ENCODE peak calls at places on chromosomes 5 and 9, in five cellular contexts. One of them, this sample, is unnamed.

GRCh38 chr5:12999667-13000066 is 944.8 kb downstream of the DNAH5 start:
- DNase-seq in HepG2: no peak
- DNase-seq in H1: no peak
- DNase-seq in endothelial cell of umbilical vein: no peak
- DNase-seq in K562: no peak
- DNase-seq in this sample: no peak

GRCh38 chr5:112604741-112605390 is 132.8 kb upstream of the APC start:
- DNase-seq in HepG2: peak; percentile 68
- DNase-seq in H1: no peak
- DNase-seq in endothelial cell of umbilical vein: peak; percentile 3
- DNase-seq in K562: peak; percentile 17
- DNase-seq in this sample: no peak

GRCh38 chr5:122187426-122187825 is 58.1 kb downstream of the ZNF474 start:
- DNase-seq in HepG2: no peak
- DNase-seq in H1: no peak
- DNase-seq in endothelial cell of umbilical vein: peak; percentile 88
- DNase-seq in K562: no peak
- DNase-seq in this sample: no peak

GRCh38 chr5:33761139-33761538 is 130.7 kb downstream of the ADAMTS12 start:
- DNase-seq in HepG2: no peak
- DNase-seq in H1: no peak
- DNase-seq in endothelial cell of umbilical vein: no peak
- DNase-seq in K562: no peak
- DNase-seq in this sample: no peak

GRCh38 chr9:61669352-61669751 is 479.5 kb downstream of the SPATA31A7 start:
- DNase-seq in HepG2: no peak
- DNase-seq in H1: no peak
- DNase-seq in endothelial cell of umbilical vein: no peak
- DNase-seq in K562: no peak
- DNase-seq in this sample: no peak

GRCh38 chr9:105712297-105712696 is 18.0 kb downstream of the TMEM38B start:
- DNase-seq in HepG2: no peak
- DNase-seq in H1: no peak
- DNase-seq in endothelial cell of umbilical vein: no peak
- DNase-seq in K562: no peak
- DNase-seq in this sample: no peak

GRCh38 chr5:152092580-152092979 is 167.9 kb upstream of the GLRA1 start:
- DNase-seq in HepG2: no peak
- DNase-seq in H1: no peak
- DNase-seq in endothelial cell of umbilical vein: no peak
- DNase-seq in K562: no peak
- DNase-seq in this sample: no peak

GRCh38 chr9:35102465-35102768 is 514 bp downstream of the STOML2 start:
- DNase-seq in HepG2: no peak
- DNase-seq in H1: no peak
- DNase-seq in endothelial cell of umbilical vein: no peak
- DNase-seq in K562: no peak
- DNase-seq in this sample: no peak

GRCh38 chr9:137787786-137788505 is 89.6 kb upstream of the CACNA1B start:
- DNase-seq in HepG2: no peak
- DNase-seq in H1: no peak
- DNase-seq in endothelial cell of umbilical vein: no peak
- DNase-seq in K562: no peak
- DNase-seq in this sample: no peak

GRCh38 chr5:136073714-136074113 is 44.9 kb downstream of the TGFBI start:
- DNase-seq in HepG2: no peak
- DNase-seq in H1: no peak
- DNase-seq in endothelial cell of umbilical vein: no peak
- DNase-seq in K562: no peak
- DNase-seq in this sample: no peak

GRCh38 chr9:137181680-137182079 is 6.7 kb downstream of the ANAPC2 start:
- DNase-seq in HepG2: no peak
- DNase-seq in H1: no peak
- DNase-seq in endothelial cell of umbilical vein: no peak
- DNase-seq in K562: no peak
- DNase-seq in this sample: no peak

GRCh38 chr5:134142088-134142487 is 27.6 kb downstream of the TCF7 start:
- DNase-seq in HepG2: no peak
- DNase-seq in H1: no peak
- DNase-seq in endothelial cell of umbilical vein: no peak
- DNase-seq in K562: no peak
- DNase-seq in this sample: no peak

GRCh38 chr9:82127993-82128710 is 139.6 kb downstream of the SPATA31D1 start:
- DNase-seq in HepG2: no peak
- DNase-seq in H1: no peak
- DNase-seq in endothelial cell of umbilical vein: no peak
- DNase-seq in K562: no peak
- DNase-seq in this sample: no peak

GRCh38 chr5:67301285-67301904 is 104.8 kb upstream of the CD180 start:
- DNase-seq in HepG2: no peak
- DNase-seq in H1: no peak
- DNase-seq in endothelial cell of umbilical vein: peak; percentile 88
- DNase-seq in K562: no peak
- DNase-seq in this sample: no peak

GRCh38 chr9:116905131-116905724 is 218.1 kb downstream of the TRIM32 start:
- DNase-seq in HepG2: no peak
- DNase-seq in H1: no peak
- DNase-seq in endothelial cell of umbilical vein: no peak
- DNase-seq in K562: no peak
- DNase-seq in this sample: no peak

GRCh38 chr9:114181583-114182409 is 26.5 kb downstream of the COL27A1 start:
- DNase-seq in HepG2: no peak
- DNase-seq in H1: no peak
- DNase-seq in endothelial cell of umbilical vein: no peak
- DNase-seq in K562: no peak
- DNase-seq in this sample: no peak

GRCh38 chr5:163586431-163587033 is 81.1 kb downstream of the MAT2B start:
- DNase-seq in HepG2: no peak
- DNase-seq in H1: no peak
- DNase-seq in endothelial cell of umbilical vein: no peak
- DNase-seq in K562: no peak
- DNase-seq in this sample: no peak

GRCh38 chr9:134768332-134769083 is 112.1 kb upstream of the FCN2 start:
- DNase-seq in HepG2: no peak
- DNase-seq in H1: no peak
- DNase-seq in endothelial cell of umbilical vein: no peak
- DNase-seq in K562: no peak
- DNase-seq in this sample: no peak

GRCh38 chr9:136438909-136439549 is 616 bp downstream of the INPP5E start:
- DNase-seq in HepG2: no peak
- DNase-seq in H1: no peak
- DNase-seq in endothelial cell of umbilical vein: peak; percentile 38
- DNase-seq in K562: peak; percentile 78
- DNase-seq in this sample: peak; percentile 29

GRCh38 chr9:128863647-128864046 is 18.1 kb downstream of the KYAT1 start:
- DNase-seq in HepG2: peak; percentile 72
- DNase-seq in H1: peak; percentile 87
- DNase-seq in endothelial cell of umbilical vein: peak; percentile 69
- DNase-seq in K562: peak; percentile 90
- DNase-seq in this sample: peak; percentile 82

GRCh38 chr9:128862401-128862851 is 19.3 kb downstream of the KYAT1 start:
- DNase-seq in HepG2: no peak
- DNase-seq in H1: no peak
- DNase-seq in endothelial cell of umbilical vein: no peak
- DNase-seq in K562: no peak
- DNase-seq in this sample: no peak

GRCh38 chr9:128860937-128861336 is 20.8 kb downstream of the KYAT1 start:
- DNase-seq in HepG2: no peak
- DNase-seq in H1: no peak
- DNase-seq in endothelial cell of umbilical vein: no peak
- DNase-seq in K562: no peak
- DNase-seq in this sample: no peak

DNA sequence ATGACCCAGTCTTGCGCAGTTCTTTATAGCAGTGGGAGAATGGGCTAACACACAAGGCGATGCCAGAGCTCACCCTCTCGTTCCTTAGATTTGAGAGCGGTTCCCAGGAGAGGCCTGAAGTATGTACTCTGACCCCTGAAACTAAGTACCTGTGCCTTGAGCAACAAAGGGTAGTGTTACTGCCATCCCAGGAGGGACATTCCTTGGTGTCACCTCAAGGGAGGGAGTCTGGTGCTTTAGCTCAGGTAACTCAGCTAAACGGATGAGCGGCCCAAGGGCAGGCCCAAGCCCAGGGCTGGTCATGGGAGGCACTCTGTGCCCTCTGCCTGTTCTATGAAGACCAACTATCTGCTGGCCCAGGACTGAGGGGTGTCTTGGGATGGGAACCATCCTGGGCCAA is 20.2 kb downstream of the KYAT1 start:
- DNase-seq in HepG2: no peak
- DNase-seq in H1: no peak
- DNase-seq in endothelial cell of umbilical vein: no peak
- DNase-seq in K562: no peak
- DNase-seq in this sample: no peak
- H3K4me3 ChIP-seq in HepG2: no peak overlapping the region
- H3K4me3 ChIP-seq in H1: no peak overlapping the region
- H3K4me3 ChIP-seq in endothelial cell of umbilical vein: no peak overlapping the region
- H3K4me3 ChIP-seq in K562: no peak overlapping the region
- H3K4me3 ChIP-seq in this sample: no peak overlapping the region

GRCh38 chr5:150515446-150515845 is 7.5 kb downstream of the NDST1 start:
- DNase-seq in HepG2: no peak
- DNase-seq in H1: no peak
- DNase-seq in endothelial cell of umbilical vein: peak; percentile 15
- DNase-seq in K562: no peak
- DNase-seq in this sample: peak; percentile 62
- TF ChIP-seq JUN in HepG2: no peak
- TF ChIP-seq JUN in H1: no peak
- TF ChIP-seq JUN in endothelial cell of umbilical vein: no peak
- TF ChIP-seq JUN in K562: no peak
- TF ChIP-seq JUN in this sample: no peak

GRCh38 chr5:43020294-43020711 is 19.8 kb downstream of the ANXA2R start:
- DNase-seq in HepG2: peak; percentile 23
- DNase-seq in H1: no peak
- DNase-seq in endothelial cell of umbilical vein: no peak
- DNase-seq in K562: no peak
- DNase-seq in this sample: no peak
- H3K4me3 ChIP-seq in HepG2: peak overlapping the region; percentile 86
- H3K4me3 ChIP-seq in H1: no peak overlapping the region
- H3K4me3 ChIP-seq in endothelial cell of umbilical vein: peak overlapping the region; percentile 65
- H3K4me3 ChIP-seq in K562: no peak overlapping the region
- H3K4me3 ChIP-seq in this sample: peak overlapping the region; percentile 55

DNA sequence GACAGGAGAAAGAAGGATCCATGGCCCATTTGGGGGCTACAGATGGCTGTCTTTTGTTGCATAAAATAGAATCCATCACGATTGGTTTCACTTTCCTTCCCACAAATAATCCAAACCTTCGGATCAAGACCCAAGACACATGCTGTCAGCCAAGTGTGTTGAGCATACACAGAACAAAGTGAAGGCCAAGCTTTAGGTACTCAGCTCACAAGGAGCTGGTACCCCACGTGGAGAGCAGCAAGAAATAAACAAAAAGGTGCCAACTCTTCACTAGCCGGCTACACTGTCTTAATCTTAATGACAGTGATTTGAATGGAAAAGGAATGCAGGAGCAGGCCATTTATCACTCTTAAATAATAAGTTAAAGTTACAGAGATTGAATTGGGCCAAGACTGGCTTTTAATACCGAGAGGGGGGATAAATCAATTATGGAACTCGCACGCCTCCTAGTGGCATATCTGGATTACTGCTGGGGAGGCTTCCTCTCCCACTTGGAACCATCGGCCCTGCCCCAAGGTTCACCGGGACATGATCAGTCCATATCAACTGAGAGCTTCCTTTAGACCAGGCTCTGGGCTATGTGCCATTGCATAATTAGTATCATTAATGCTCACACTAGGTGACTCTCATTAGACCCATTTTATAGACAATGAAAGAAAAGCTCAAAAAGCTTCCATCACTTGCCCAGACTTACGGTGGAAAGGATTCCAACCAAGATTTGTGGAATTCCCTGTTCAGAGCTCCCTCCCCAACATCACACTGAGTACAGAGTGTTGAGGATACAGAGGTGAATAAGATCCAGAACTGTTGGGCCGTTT is 94.0 kb downstream of the ACTL7B start:
- DNase-seq in HepG2: peak; percentile 47
- DNase-seq in H1: peak; percentile 21
- DNase-seq in endothelial cell of umbilical vein: peak; percentile 43
- DNase-seq in K562: peak; percentile 79
- DNase-seq in this sample: peak; percentile 85
- TF ChIP-seq JUN in HepG2: no peak
- TF ChIP-seq JUN in H1: no peak
- TF ChIP-seq JUN in endothelial cell of umbilical vein: no peak
- TF ChIP-seq JUN in K562: no peak
- TF ChIP-seq JUN in this sample: no peak

GRCh38 chr5:173742432-173742816 is 126.0 kb upstream of the BOD1 start:
- DNase-seq in HepG2: no peak
- DNase-seq in H1: no peak
- DNase-seq in endothelial cell of umbilical vein: no peak
- DNase-seq in K562: no peak
- DNase-seq in this sample: no peak

GRCh38 chr5:173745561-173745960 is 129.1 kb upstream of the BOD1 start:
- DNase-seq in HepG2: no peak
- DNase-seq in H1: no peak
- DNase-seq in endothelial cell of umbilical vein: no peak
- DNase-seq in K562: no peak
- DNase-seq in this sample: no peak

GRCh38 chr5:173744527-173744926 is 128.1 kb upstream of the BOD1 start:
- DNase-seq in HepG2: no peak
- DNase-seq in H1: no peak
- DNase-seq in endothelial cell of umbilical vein: no peak
- DNase-seq in K562: no peak
- DNase-seq in this sample: no peak

GRCh38 chr5:173745123-173745522 is 128.7 kb upstream of the BOD1 start:
- DNase-seq in HepG2: no peak
- DNase-seq in H1: no peak
- DNase-seq in endothelial cell of umbilical vein: no peak
- DNase-seq in K562: no peak
- DNase-seq in this sample: no peak

GRCh38 chr5:173743641-173744343 is 127.3 kb upstream of the BOD1 start:
- DNase-seq in HepG2: peak; percentile 50
- DNase-seq in H1: no peak
- DNase-seq in endothelial cell of umbilical vein: no peak
- DNase-seq in K562: no peak
- DNase-seq in this sample: no peak
- H3K4me3 ChIP-seq in HepG2: peak overlapping the region; percentile 47
- H3K4me3 ChIP-seq in H1: no peak overlapping the region
- H3K4me3 ChIP-seq in endothelial cell of umbilical vein: no peak overlapping the region
- H3K4me3 ChIP-seq in K562: no peak overlapping the region
- H3K4me3 ChIP-seq in this sample: no peak overlapping the region